ENCODE peak calls at places on chromosomes 2 and 18, in five cellular contexts. U, G, W, A and I are unnamed samples. For H3K4me1, the result is how much of the 10 kb centered on the place peaks cover.

GRCh38 chr2:108169982-108170625 is 69.7 kb upstream of the SULT1C3 start:
- DNase-seq in A (no peak), G (no peak), W (no peak), U (peak), I (no peak)

GRCh38 chr2:156797832-156798231 is 361.7 kb downstream of the GPD2 start:
- DNase-seq in U (no peak), W (no peak), A (no peak), G (no peak), I (no peak)

GRCh38 chr2:128279786-128280701 is 38.6 kb downstream of the HS6ST1 start:
- DNase-seq in W (no peak), A (peak), U (no peak), G (no peak), I (peak)

GRCh38 chr2:116510117-116510671 is 1304.3 kb upstream of the DDX18 start:
- DNase-seq in W (no peak), G (no peak), U (no peak), A (no peak), I (no peak)

GRCh38 chr2:181806039-181806392 is 85.5 kb upstream of the ITPRID2 start:
- DNase-seq in W (no peak), A (no peak), G (no peak), U (peak), I (no peak)

GRCh38 chr2:128585706-128586105 is 267.0 kb upstream of the HS6ST1 start:
- DNase-seq in U (peak), W (no peak), G (no peak), A (no peak), I (peak)

GRCh38 chr2:183227191-183227590 is 102.9 kb downstream of the NUP35 start:
- DNase-seq in A (no peak), G (no peak), W (no peak), U (no peak), I (no peak)

GRCh38 chr2:46561731-46562450 is 82.5 kb downstream of the TMEM247 start:
- DNase-seq in W (no peak), G (no peak), A (no peak), U (no peak), I (no peak)

GRCh38 chr2:150939087-150939486 is 322.6 kb downstream of the RBM43 start:
- DNase-seq in G (no peak), W (no peak), A (no peak), U (no peak), I (no peak)

GRCh38 chr2:96304606-96305005 is 740 bp downstream of the SNRNP200 start:
- DNase-seq in W (no peak), A (no peak), U (no peak), G (no peak), I (no peak)

GRCh38 chr2:102357975-102358374 is 2.4 kb downstream of the IL18R1 start:
- DNase-seq in G (no peak), A (no peak), U (no peak), W (no peak), I (no peak)

GRCh38 chr2:170651603-170652002 is 63.5 kb upstream of the SP5 start:
- DNase-seq in G (no peak), U (no peak), W (no peak), A (no peak), I (no peak)

GRCh38 chr2:68319397-68320117 is at the start of gene CNRIP1:
- DNase-seq in W (peak), G (no peak), A (peak), U (peak), I (peak)

GRCh38 chr2:37648316-37649011 is 23.0 kb downstream of the CDC42EP3 start:
- DNase-seq in G (no peak), U (no peak), A (peak), W (no peak), I (peak)

GRCh38 chr2:102052367-102052764 is 60.6 kb downstream of the IL1R2 start:
- DNase-seq in G (no peak), U (no peak), W (no peak), A (no peak), I (no peak)

GRCh38 chr18:61201516-61201915 is 131.7 kb upstream of the CDH20 start:
- DNase-seq in A (no peak), W (no peak), G (no peak), U (peak), I (no peak)

GRCh38 chr2:40418614-40419013 is 33.3 kb downstream of the SLC8A1 start:
- DNase-seq in A (no peak), U (no peak), W (no peak), G (no peak), I (no peak)

GRCh38 chr2:149329068-149329467 is 1.3 kb upstream of the LYPD6 start:
- DNase-seq in G (peak), A (no peak), W (peak), U (no peak), I (no peak)

GRCh38 chr2:240454031-240454901 is 18.8 kb downstream of the GPC1 start:
- DNase-seq in G (no peak), W (no peak), U (no peak), A (peak), I (no peak)

DNA sequence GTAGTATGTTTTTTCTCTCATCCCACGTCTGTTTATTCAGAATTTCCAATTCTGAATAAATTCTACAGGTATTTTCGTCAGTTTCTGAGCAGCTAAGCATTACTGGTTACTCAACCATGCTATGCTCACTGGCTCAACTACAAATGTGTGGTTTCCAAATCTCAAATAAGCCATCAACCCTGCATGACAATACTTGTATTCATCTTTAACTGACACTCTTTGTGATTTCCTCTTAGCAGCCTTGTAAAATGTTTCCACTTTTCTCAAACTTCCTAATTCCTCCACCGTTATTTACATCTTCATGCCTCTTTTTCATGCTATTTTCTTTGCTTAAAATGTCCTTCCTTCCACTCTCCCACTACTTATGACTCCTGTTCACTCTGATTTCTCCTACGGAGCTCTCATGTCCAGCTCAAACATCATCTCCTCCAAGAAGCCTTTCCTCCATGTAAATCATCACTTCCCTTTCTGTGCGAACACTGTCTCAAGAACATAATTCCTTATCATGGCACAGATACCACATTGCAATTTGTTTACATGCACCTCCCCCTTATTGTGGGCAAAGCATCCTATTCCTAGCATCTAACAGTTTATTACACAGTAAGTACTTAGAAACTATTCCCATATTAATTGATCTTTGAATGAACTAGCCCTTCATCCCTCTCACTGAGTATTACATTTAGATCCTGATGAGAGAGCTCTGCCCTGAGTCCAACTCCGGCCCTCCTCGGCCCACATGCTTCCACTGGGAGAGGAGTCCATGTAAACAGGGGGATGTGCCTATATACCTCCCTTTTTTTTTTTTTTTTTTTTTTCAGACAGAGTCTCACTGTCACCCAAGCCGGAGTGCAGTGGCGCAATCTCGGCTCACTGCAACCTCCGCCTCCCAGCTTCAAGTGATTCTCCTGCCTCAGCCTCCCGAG is 10.4 kb downstream of the CCDC88A start:
- DNase-seq in U (peak), W (no peak), G (no peak), A (no peak), I (no peak)
- H3K4me3 ChIP-seq in U (peak), W (no peak), G (no peak), A (no peak), I (no peak)

DNA sequence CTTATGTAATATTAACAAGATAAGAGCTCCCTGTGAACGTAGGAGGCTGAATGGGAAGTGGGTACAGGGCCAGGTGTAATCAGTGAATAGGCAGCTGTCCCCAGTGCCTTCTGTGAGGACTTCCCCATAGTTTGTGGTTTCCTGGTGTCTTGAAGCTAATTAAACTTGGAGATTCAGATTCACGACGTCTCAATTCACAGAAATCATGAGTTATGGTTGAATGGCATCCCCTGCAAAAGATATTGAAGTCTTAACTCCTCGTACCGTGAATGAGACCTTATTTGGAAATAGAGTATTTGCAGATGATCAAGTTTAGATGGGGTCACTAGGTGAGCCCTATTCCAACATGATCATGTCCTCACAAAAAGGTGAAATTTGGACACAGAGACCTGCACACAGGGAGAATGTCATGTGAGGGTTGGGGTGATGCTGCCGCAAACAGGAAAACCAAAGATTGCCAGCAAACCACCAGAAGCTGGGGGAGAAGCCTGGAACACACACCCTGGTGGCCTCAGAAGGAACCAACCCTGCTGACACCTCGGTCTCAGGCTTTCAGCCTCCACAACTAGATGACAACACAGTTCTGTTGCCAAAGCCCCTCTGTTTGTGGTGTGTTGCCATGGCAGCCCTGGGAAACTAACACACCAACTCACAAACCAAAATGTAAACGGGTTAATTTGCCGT is 13.2 kb downstream of the ARL4C start:
- DNase-seq in A (no peak), W (peak), G (no peak), U (no peak), I (peak)
- H3K4me1 ChIP-seq in A (under half), W (under half), G (under half), U (under half), I (under half)

DNA sequence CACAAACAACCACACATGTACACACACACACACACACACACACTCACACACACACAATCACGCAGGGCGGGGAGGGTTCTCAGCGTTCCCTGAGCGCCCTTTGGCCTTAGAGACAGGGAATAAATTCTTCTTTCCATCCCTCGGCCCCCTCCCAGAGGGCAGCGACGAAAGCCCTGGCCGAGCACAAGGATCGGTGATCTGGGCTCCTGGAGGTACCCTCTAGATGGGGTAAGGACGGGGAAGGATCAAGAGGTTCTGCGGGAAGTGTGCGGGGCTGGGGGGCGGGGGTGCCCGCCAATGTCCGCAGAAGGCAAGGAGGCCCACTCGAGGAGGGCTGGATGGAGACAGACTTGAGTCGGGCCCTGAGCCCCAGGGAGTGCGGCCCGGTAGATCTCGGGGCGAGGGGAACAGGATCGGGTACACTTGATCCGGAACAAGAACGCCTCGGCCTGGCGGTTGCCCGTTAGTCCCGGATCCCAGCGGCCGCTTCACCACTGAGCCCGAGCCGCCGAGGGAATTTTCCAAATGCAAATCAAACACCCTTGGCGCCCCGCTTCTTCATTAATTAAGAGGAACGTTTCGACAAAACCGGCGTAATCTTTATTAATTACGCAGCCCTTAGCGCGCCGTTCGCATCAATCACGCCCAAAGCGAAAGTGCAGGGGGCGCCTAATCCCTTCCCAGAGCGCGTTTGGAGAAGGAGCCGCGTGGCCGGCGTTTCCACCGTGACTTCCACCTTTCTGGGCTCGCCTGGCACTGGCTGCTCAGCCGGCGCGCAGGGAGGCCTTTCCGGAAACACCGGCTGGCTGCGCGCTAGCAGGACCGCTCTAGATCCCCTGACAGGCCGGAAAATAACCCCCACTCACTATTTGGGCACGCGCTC is 7.0 kb upstream of the PAX3 start:
- DNase-seq in G (no peak), A (peak), U (no peak), W (peak), I (no peak)
- H3K4me3 ChIP-seq in G (no peak), A (peak), U (peak), W (peak), I (peak)

DNA sequence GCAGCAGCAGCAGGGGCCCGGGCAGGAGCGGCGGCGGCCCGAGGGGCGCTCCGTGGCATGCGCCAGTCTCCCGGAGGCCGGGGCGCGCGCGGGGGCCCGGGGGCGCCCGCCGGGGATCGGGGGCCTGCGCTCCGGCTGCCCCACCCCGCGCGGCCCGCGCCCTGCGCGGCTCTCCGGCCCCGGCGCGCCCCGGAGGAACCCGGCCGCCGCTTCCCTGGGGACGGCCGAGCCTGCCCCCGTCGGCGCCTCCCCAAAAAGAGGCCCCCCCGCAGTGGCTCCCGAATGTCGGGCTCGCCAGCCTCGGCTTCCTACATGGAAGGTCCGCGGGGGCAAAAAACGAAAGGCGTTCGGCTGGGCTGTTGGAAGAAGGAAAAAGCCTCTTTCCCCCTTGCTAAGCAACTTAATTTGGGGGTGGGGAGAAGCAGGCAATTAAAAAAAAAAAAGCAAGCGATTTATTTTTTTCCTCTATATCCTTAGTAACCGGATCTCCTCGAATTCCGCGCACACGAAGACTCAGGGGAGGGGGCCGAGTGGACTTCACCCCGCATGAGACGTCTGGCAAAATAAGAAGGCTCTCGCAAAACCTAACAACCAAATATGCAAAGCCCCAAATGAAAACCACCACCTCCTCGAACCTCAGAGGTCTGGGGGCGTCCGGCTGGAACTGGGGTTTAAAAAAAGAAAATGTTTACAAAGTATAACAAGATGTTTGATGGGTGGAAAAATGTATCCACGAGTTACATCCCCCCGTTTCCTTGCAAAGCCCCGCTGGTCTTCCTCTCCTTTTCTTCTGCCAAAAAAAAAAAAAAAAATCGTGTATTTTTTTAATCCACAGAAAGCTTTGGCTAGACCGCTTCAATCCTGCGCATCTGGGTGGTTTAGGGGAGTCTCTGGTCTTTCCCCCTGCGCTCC is at the start of gene SMAD7:
- DNase-seq in U (no peak), G (no peak), W (no peak), A (no peak), I (no peak)
- H3K4me1 ChIP-seq in U (under half), G (under half), W (under half), A (under half), I (under half)

DNA sequence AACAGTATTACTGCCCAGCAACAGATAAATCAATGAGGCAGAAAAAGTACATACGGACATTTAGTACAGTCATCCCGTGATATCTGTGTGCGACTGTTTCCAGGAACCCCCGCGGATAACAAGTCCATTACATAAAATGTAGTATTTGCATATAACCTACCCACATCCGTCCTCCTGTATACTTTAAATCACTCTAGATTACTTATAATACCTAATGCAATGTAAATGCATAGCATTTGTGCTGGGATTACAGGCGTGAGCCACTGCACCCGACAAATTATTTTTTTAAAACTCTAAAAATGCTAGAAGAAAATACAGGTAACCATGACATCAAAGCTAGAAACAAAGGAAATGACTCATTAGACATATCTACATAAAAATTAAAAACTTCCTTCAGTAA is 91.6 kb downstream of the FAM161A start:
- DNase-seq in A (no peak), G (no peak), W (no peak), U (no peak), I (no peak)
- H3K4me3 ChIP-seq in A (no peak), G (no peak), W (no peak), U (no peak), I (no peak)